ENCODE peak calls at places on chromosomes 11 and 22, in six cellular contexts. L is H9, C is H1, Q is IMR-90, G is mesenchymal stem cell, H is trophoblast cell. B is an unnamed sample.

GRCh38 chr11:15327786-15328231 is 213.1 kb downstream of the INSC start:
- DNase-seq in L (peak), G (peak), H (peak), Q (peak), C (peak), B (peak)

GRCh38 chr11:10303558-10304363 is 1.1 kb upstream of the ADM start:
- DNase-seq in L (peak), G (peak), C (peak), Q (peak), H (peak), B (no peak)

GRCh38 chr11:13098067-13098466 is 89.0 kb downstream of the RASSF10 start:
- DNase-seq in C (no peak), Q (no peak), H (peak), L (peak), G (no peak), B (no peak)

GRCh38 chr11:133821776-133822175 is 23.5 kb downstream of the SPATA19 start:
- DNase-seq in Q (no peak), C (peak), G (no peak), H (peak), L (peak), B (peak)

GRCh38 chr22:49760630-49761571 is 66.8 kb downstream of the BRD1 start:
- DNase-seq in H (no peak), Q (no peak), G (no peak), C (no peak), L (peak), B (no peak)

GRCh38 chr11:117230981-117231636 is 764 bp downstream of the PCSK7 start:
- DNase-seq in L (no peak), H (peak), C (no peak), Q (no peak), G (no peak), B (no peak)

GRCh38 chr22:17057959-17058814 is 26.6 kb upstream of the IL17RA start:
- DNase-seq in C (peak), H (peak), Q (peak), G (peak), L (peak), B (peak)

GRCh38 chr11:130278745-130279144 is 36.0 kb downstream of the ZBTB44 start:
- DNase-seq in C (no peak), Q (peak), H (no peak), G (no peak), L (no peak), B (no peak)

GRCh38 chr11:47268448-47269001 is 1.4 kb upstream of the MADD start:
- DNase-seq in L (no peak), Q (no peak), C (peak), G (no peak), H (no peak), B (no peak)

GRCh38 chr11:114284021-114284420 is 12.2 kb upstream of the NNMT start:
- DNase-seq in L (no peak), G (no peak), C (peak), Q (no peak), H (no peak), B (no peak)

GRCh38 chr11:108535384-108535955 is 37.3 kb upstream of the POGLUT3 start:
- DNase-seq in G (no peak), Q (no peak), H (no peak), C (peak), L (no peak), B (no peak)

GRCh38 chr11:68412593-68413475 is 47.7 kb upstream of the PPP6R3 start:
- DNase-seq in L (no peak), C (no peak), H (no peak), Q (peak), G (peak), B (no peak)

GRCh38 chr11:10758959-10759358 is 7.9 kb downstream of the CTR9 start:
- DNase-seq in H (no peak), G (no peak), C (no peak), L (no peak), Q (no peak), B (no peak)

GRCh38 chr11:11661356-11662040 is 39.7 kb upstream of the GALNT18 start:
- DNase-seq in L (no peak), G (no peak), H (no peak), Q (no peak), C (no peak), B (no peak)

GRCh38 chr11:65932558-65932919 is 12.7 kb upstream of the TSGA10IP start:
- DNase-seq in H (peak), C (peak), L (peak), Q (no peak), G (no peak), B (no peak)

GRCh38 chr11:100682247-100682969 is 4.7 kb upstream of the ARHGAP42 start:
- DNase-seq in C (no peak), Q (peak), G (peak), L (no peak), H (peak), B (no peak)

GRCh38 chr22:36925388-36926290 is 12.2 kb downstream of the CSF2RB start:
- DNase-seq in H (peak), C (no peak), L (no peak), Q (peak), G (no peak), B (no peak)

GRCh38 chr11:127339376-127339775 is 338.8 kb upstream of the KIRREL3 start:
- DNase-seq in Q (no peak), G (no peak), L (no peak), C (no peak), H (no peak), B (no peak)
- H2BK120ac ChIP-seq in Q (no peak), G (no peak), L (no peak), C (no peak), H (no peak), B (no peak)

GRCh38 chr22:41638748-41639147 is 17.7 kb downstream of the XRCC6 start:
- DNase-seq in G (no peak), C (no peak), Q (no peak), L (no peak), H (no peak), B (no peak)
- H2AFZ ChIP-seq in G (no peak), C (no peak), Q (no peak), L (no peak), H (no peak), B (no peak)

GRCh38 chr11:62622476-62622875 is 690 bp upstream of the B3GAT3 start:
- DNase-seq in Q (no peak), L (no peak), H (no peak), C (no peak), G (no peak), B (no peak)

GRCh38 chr11:62621027-62621566 is 689 bp downstream of the B3GAT3 start:
- DNase-seq in L (no peak), C (no peak), H (no peak), G (no peak), Q (no peak), B (no peak)

GRCh38 chr11:62627718-62628117 is 5.9 kb upstream of the B3GAT3 start:
- DNase-seq in Q (no peak), G (no peak), C (no peak), H (no peak), L (no peak), B (no peak)

GRCh38 chr11:62621567-62622470 is at the start of gene B3GAT3:
- DNase-seq in H (peak), G (peak), Q (peak), C (peak), L (peak), B (peak)
- H2BK120ac ChIP-seq in H (no peak), G (no peak), Q (peak), C (no peak), L (no peak), B (peak)

GRCh38 chr11:61429691-61430582 is at the start of the genes CPSF7 and SDHAF2:
- DNase-seq in H (peak), G (peak), Q (peak), C (peak), L (peak), B (peak)

GRCh38 chr11:61425367-61426131 is 4.2 kb downstream of the CPSF7 start:
- DNase-seq in G (no peak), Q (no peak), C (no peak), H (no peak), L (no peak), B (no peak)

DNA sequence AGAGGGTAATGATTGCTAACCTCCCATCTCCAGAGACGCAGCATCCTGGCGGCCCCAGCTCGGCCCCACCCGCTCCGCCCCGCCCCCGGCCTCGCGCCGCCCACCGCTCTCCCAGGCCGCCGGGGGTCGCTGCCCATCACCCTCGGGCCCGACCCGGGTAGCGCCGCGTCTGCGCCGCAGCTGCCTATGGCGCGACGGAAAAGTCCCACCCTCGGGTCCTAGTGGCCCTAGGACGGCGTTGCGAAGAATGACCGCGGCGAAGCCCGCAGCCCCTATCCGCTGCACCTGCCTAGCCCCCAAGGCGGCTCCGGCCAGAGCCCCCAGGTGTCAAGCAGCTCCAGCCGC is 457 bp downstream of the CPSF7 start:
- DNase-seq in G (peak), C (peak), H (peak), L (peak), Q (peak), B (peak)
- H2AFZ ChIP-seq in G (peak), C (no peak), H (peak), L (no peak), Q (peak), B (peak)